ENCODE peak calls at places on chromosome 6, in five cellular contexts. One of them, this sample, is unnamed.

GRCh38 chr6:63121166-63121565 is 90.1 kb upstream of the FKBP1C start:
- DNase-seq in putamen: no peak
- DNase-seq in DMS153: no peak
- DNase-seq in pons: no peak
- DNase-seq in NCI-H748 treated with DMSO at 0.1 percent for 48 hours: no peak
- DNase-seq in this sample: no peak

GRCh38 chr6:110310861-110311446 is 47.2 kb downstream of the METTL24 start:
- DNase-seq in NCI-H748 treated with DMSO at 0.1 percent for 48 hours: no peak
- DNase-seq in pons: no peak
- DNase-seq in DMS153: no peak
- DNase-seq in putamen: no peak
- DNase-seq in this sample: no peak

GRCh38 chr6:29816030-29816429 is 11.6 kb upstream of the HLA-G start:
- DNase-seq in pons: no peak
- DNase-seq in NCI-H748 treated with DMSO at 0.1 percent for 48 hours: no peak
- DNase-seq in DMS153: no peak
- DNase-seq in putamen: no peak
- DNase-seq in this sample: no peak

GRCh38 chr6:125858427-125859320 is 67.9 kb downstream of the NCOA7 start:
- DNase-seq in NCI-H748 treated with DMSO at 0.1 percent for 48 hours: peak; percentile 58
- DNase-seq in pons: peak; percentile 95
- DNase-seq in DMS153: peak; percentile 68
- DNase-seq in putamen: peak; percentile 78
- DNase-seq in this sample: peak; percentile 76

GRCh38 chr6:11912420-11912819 is 99.7 kb upstream of the HIVEP1 start:
- DNase-seq in pons: no peak
- DNase-seq in DMS153: no peak
- DNase-seq in NCI-H748 treated with DMSO at 0.1 percent for 48 hours: no peak
- DNase-seq in putamen: no peak
- DNase-seq in this sample: no peak

GRCh38 chr6:166905505-166906134 is 50.7 kb downstream of the RNASET2 start:
- DNase-seq in pons: no peak
- DNase-seq in DMS153: no peak
- DNase-seq in putamen: peak; percentile 55
- DNase-seq in NCI-H748 treated with DMSO at 0.1 percent for 48 hours: no peak
- DNase-seq in this sample: no peak

GRCh38 chr6:81241717-81242116 is 510.8 kb downstream of the TENT5A start:
- DNase-seq in NCI-H748 treated with DMSO at 0.1 percent for 48 hours: peak; percentile 24
- DNase-seq in DMS153: no peak
- DNase-seq in pons: peak; percentile 23
- DNase-seq in putamen: no peak
- DNase-seq in this sample: peak; percentile 10

GRCh38 chr6:168709440-168709839 is 268.5 kb downstream of the SMOC2 start:
- DNase-seq in NCI-H748 treated with DMSO at 0.1 percent for 48 hours: no peak
- DNase-seq in pons: no peak
- DNase-seq in putamen: no peak
- DNase-seq in DMS153: no peak
- DNase-seq in this sample: no peak